ENCODE peak calls at places on chromosomes 6 and 20, in seven cellular contexts. E is fibroblast of lung, Q is H1, J is progenitor cell of endocrine pancreas, I is GM20000, B is AG04450, N is neural progenitor cell. U is an unnamed sample.
A peak's percentile ranks its signal among the peaks of the same experiment; 100 is the strongest.

GRCh38 chr6:81938014-81938761 is 185.7 kb upstream of the TENT5A start:
- DNase-seq in N (no peak), Q (no peak), I (no peak), J (no peak), E (peak; percentile 99), B (peak; percentile 75), U (no peak)

GRCh38 chr20:62752671-62753501 is 43.4 kb upstream of the MRGBP start:
- DNase-seq in I (no peak), N (no peak), B (peak; percentile 24), Q (no peak), J (no peak), E (peak; percentile 8), U (peak; percentile 2)

GRCh38 chr6:111952326-111952725 is 79.1 kb upstream of the FYN start:
- DNase-seq in J (no peak), E (no peak), I (no peak), B (no peak), N (peak; percentile 18), Q (no peak), U (peak; percentile 35)

GRCh38 chr6:149897015-149897697 is 757 bp downstream of the RAET1E start:
- DNase-seq in N (no peak), J (no peak), B (peak; percentile 63), Q (no peak), E (peak; percentile 89), I (no peak), U (no peak)

GRCh38 chr6:143743256-143744166 is 65.7 kb downstream of the PHACTR2 start:
- DNase-seq in B (peak; percentile 21), N (peak; percentile 36), J (no peak), Q (no peak), I (no peak), E (peak; percentile 34), U (no peak)

GRCh38 chr6:131602913-131603312 is 25.1 kb downstream of the MED23 start:
- DNase-seq in Q (no peak), N (no peak), E (peak; percentile 92), J (no peak), B (peak; percentile 84), I (no peak), U (no peak)

GRCh38 chr6:135146160-135146920 is 34.8 kb upstream of the MYB start:
- DNase-seq in N (peak; percentile 30), E (peak; percentile 91), I (no peak), Q (no peak), B (no peak), J (no peak), U (no peak)

GRCh38 chr20:24993337-24994185 is 1.0 kb upstream of the APMAP start:
- DNase-seq in E (peak; percentile 36), I (no peak), B (no peak), N (no peak), J (no peak), Q (no peak), U (no peak)

GRCh38 chr6:19723533-19723932 is 113.6 kb upstream of the ID4 start:
- DNase-seq in E (peak; percentile 74), J (no peak), N (no peak), I (no peak), Q (no peak), B (peak; percentile 48), U (no peak)

GRCh38 chr20:20666359-20666758 is 46.1 kb downstream of the RALGAPA2 start:
- DNase-seq in Q (no peak), B (no peak), E (no peak), I (no peak), J (no peak), N (no peak), U (no peak)

GRCh38 chr6:42007753-42008528 is 42.4 kb upstream of the TAF8 start:
- DNase-seq in N (no peak), B (no peak), Q (no peak), E (no peak), I (no peak), J (no peak), U (no peak)

GRCh38 chr6:153553627-153554026 is 422.5 kb upstream of the RGS17 start:
- DNase-seq in I (no peak), N (peak; percentile 72), B (no peak), Q (peak; percentile 31), J (no peak), E (no peak), U (peak; percentile 9)
- TF ChIP-seq CTCF in I (peak; percentile 18), N (peak; percentile 65), B (peak; percentile 22), Q (no peak), J (peak; percentile 43), E (peak; percentile 55), U (peak; percentile 41)

DNA sequence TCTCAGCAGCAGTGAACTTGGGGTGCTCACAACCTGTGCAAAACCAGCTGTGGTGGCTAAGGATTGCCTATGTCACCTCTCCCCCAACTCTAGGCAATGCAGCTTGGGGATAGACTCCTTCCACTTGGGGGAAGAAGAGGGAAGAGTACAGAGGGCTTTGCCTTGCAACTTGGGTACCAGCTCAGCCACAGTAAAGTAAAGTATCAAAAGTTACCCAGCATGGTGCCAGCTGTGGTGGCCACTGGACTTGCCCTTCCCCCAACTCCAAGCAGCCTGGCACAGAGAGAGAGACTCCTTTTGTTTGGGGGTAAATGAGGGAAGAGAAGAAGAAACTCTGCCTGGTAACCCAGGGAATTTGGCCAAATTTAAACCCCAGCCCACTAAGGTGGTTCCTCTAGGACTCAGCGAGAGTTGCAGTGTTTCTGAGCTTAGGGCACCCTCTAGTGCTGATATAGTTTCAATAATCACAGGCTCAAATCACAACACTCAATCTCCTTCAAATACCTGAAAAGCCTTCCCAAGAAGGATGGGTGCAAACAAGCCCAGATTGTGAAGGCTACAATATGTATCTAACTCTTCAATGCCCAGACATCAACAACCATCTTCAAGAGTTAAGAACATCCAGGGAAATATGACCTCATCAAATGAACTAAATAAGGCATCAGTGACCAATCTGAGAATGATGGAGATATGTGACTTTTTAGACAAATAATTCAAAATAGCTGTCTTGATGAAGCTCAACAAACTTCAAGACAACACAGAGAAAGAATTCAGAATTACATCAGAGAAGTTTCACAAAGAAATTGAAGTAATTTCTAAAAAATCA is 7.6 kb upstream of the DEFB129 start:
- DNase-seq in J (no peak), B (no peak), Q (no peak), E (peak; percentile 0), I (peak; percentile 8), N (peak; percentile 74), U (peak; percentile 14)
- TF ChIP-seq CTCF in J (peak; percentile 56), B (peak; percentile 15), Q (no peak), E (peak; percentile 28), I (peak; percentile 4), N (peak; percentile 60), U (peak; percentile 32)

DNA sequence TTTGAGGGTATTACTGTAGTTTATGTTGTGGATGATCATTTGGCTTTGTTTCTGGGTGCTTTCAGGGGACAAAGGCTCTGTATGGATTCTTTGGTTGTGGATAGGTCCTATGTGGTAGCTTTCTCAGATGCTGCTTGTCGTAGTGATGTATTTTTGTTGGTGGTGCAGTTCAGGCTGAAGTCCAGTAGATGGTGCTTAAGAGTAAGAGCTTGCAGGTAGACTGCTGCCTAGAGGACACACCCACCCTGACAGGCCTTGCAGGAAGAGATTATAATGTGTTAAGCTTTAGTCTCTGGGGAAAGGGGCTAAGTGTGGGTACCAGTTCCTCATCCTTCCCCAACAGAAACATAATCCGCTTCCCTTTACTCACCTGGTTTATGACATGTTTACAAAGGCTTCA is 62.6 kb upstream of the ADGRB3 start:
- DNase-seq in Q (peak; percentile 15), J (no peak), B (no peak), N (peak; percentile 63), I (peak; percentile 45), E (peak; percentile 1), U (peak; percentile 30)
- TF ChIP-seq CTCF in Q (peak; percentile 18), J (peak; percentile 57), B (peak; percentile 5), N (peak; percentile 66), I (peak; percentile 61), E (peak; percentile 45), U (peak; percentile 50)

DNA sequence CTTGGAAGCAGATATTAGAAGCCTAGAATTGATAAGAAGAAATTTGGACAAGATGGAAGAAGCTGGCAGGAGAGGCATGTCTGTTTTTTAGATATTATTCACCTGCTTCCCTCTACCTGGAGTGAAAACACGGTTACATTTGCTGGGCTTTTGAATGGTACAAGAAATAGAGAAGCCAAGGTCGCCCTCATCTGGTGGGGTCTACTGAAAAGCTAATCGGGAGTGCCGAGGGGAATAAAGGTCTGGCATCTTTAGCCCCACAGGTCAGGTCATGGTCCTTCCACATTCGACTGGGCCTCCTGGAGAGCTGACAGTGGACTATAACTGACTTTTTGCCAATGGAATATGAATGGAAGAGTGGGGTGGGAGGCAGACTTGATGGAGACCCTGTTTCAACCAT is 4.6 kb upstream of the C2 start:
- DNase-seq in N (peak; percentile 39), J (no peak), E (no peak), I (no peak), Q (no peak), B (no peak), U (no peak)
- TF ChIP-seq CTCF in N (peak; percentile 36), J (peak; percentile 25), E (peak; percentile 3), I (peak; percentile 15), Q (peak; percentile 32), B (no peak), U (no peak)

GRCh38 chr20:22101606-22102005 is 396.1 kb downstream of the PAX1 start:
- DNase-seq in E (no peak), Q (no peak), N (no peak), J (no peak), I (no peak), B (no peak), U (no peak)

GRCh38 chr20:22106308-22106938 is 401.0 kb downstream of the PAX1 start:
- DNase-seq in B (no peak), J (no peak), N (peak; percentile 50), E (no peak), Q (no peak), I (no peak), U (no peak)
- TF ChIP-seq CTCF in B (no peak), J (peak; percentile 86), N (peak; percentile 82), E (no peak), Q (no peak), I (no peak), U (peak; percentile 69)

GRCh38 chr6:28769626-28770402 is 154.0 kb downstream of the TRIM27 start:
- DNase-seq in J (no peak), N (peak; percentile 71), Q (no peak), E (peak; percentile 51), B (no peak), I (no peak), U (peak; percentile 56)
- TF ChIP-seq CTCF in J (peak; percentile 52), N (peak; percentile 35), Q (no peak), E (no peak), B (peak; percentile 6), I (no peak), U (no peak)

GRCh38 chr6:152726313-152726712 is 24.3 kb upstream of the VIP start:
- DNase-seq in J (no peak), E (no peak), N (no peak), I (no peak), B (no peak), Q (no peak), U (no peak)
- TF ChIP-seq CTCF in J (no peak), E (no peak), N (no peak), I (no peak), B (no peak), Q (no peak), U (no peak)

U was measured in nephron progenitor cell.